ENCODE peak calls at places on chromosome 6, in five cellular contexts. J, H, D, N and M are unnamed samples.

GRCh38 chr6:167462913-167463312 is 138.0 kb downstream of the TTLL2 start:
- DNase-seq in J (no peak), H (no peak), D (no peak), N (no peak), M (no peak)

GRCh38 chr6:38417521-38417920 is 222.2 kb downstream of the BTBD9 start:
- DNase-seq in J (no peak), H (no peak), D (no peak), N (no peak), M (no peak)

GRCh38 chr6:38262041-38262440 is 377.7 kb downstream of the BTBD9 start:
- DNase-seq in J (no peak), H (peak; percentile 57), D (peak; percentile 57), N (no peak), M (peak; percentile 90)

GRCh38 chr6:29917843-29918242 is 24.5 kb upstream of the HLA-A start:
- DNase-seq in J (no peak), H (no peak), D (peak; percentile 14), N (no peak), M (no peak)

GRCh38 chr6:112468359-112468758 is 121.2 kb downstream of the RFPL4B start:
- DNase-seq in J (no peak), H (no peak), D (peak; percentile 6), N (no peak), M (no peak)

GRCh38 chr6:31792741-31793140 is 2.8 kb downstream of the VARS1 start:
- DNase-seq in J (peak; percentile 81), H (no peak), D (no peak), N (peak; percentile 38), M (no peak)

GRCh38 chr6:106119526-106119925 is 33.4 kb downstream of the PRDM1 start:
- DNase-seq in J (no peak), H (no peak), D (no peak), N (no peak), M (no peak)

GRCh38 chr6:3289664-3290055 is 30.9 kb downstream of the PSMG4 start:
- DNase-seq in J (no peak), H (no peak), D (no peak), N (no peak), M (no peak)

DNA sequence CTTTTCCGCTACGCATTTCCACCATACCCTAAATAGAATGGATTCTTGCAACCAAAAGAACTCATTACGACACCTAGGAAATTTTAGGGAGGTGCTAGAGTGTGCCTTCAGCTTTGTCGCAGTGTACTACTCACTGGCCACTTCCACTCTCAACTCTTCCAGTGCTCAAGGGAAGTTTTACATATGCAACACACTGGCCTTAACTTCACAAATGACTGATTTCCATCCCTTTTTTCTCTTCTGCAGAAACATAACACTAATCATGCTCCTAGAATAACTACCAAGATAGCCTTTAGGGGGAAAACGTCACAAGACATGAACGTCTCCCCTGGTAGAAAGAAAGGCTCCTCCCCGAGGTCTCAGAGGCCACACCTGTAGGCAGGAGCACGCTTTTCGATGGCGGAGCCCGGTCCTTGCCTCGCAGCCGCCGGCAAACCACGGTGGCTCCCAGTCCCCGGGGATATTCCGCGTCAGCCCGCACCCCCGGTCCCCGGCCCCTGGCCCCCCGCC is 584 bp downstream of the LYRM4 start:
- DNase-seq in J (peak; percentile 68), H (peak; percentile 81), D (peak; percentile 89), N (peak; percentile 81), M (peak; percentile 57)
- H3K79me2 ChIP-seq in J (peaks cover 55% of the 10 kb centered on the region), H (peaks cover 63% of the 10 kb centered on the region), D (peaks cover 81% of the 10 kb centered on the region), N (peaks cover 75% of the 10 kb centered on the region), M (peaks cover 23% of the 10 kb centered on the region)

GRCh38 chr6:130779658-130780033 is 47.6 kb upstream of the SMLR1 start:
- DNase-seq in J (no peak), H (no peak), D (no peak), N (no peak), M (no peak)

GRCh38 chr6:130781557-130781956 is 45.6 kb upstream of the SMLR1 start:
- DNase-seq in J (no peak), H (no peak), D (no peak), N (no peak), M (no peak)

GRCh38 chr6:130780137-130780536 is 47.1 kb upstream of the SMLR1 start:
- DNase-seq in J (no peak), H (no peak), D (no peak), N (no peak), M (no peak)

GRCh38 chr6:130776287-130776925 is 50.8 kb upstream of the SMLR1 start:
- DNase-seq in J (no peak), H (no peak), D (no peak), N (no peak), M (no peak)

GRCh38 chr6:130778946-130779657 is 48.1 kb upstream of the SMLR1 start:
- DNase-seq in J (no peak), H (no peak), D (no peak), N (no peak), M (no peak)
- TF ChIP-seq POLR2AphosphoS5 in J (no peak), H (no peak), D (no peak), N (no peak), M (no peak)

GRCh38 chr6:98944168-98944567 is 3.6 kb downstream of the FBXL4 start:
- DNase-seq in J (no peak), H (no peak), D (no peak), N (no peak), M (no peak)
- H3K79me2 ChIP-seq in J (peaks cover 77% of the 10 kb centered on the region), H (peaks cover 73% of the 10 kb centered on the region), D (peaks cover 75% of the 10 kb centered on the region), N (peaks cover 76% of the 10 kb centered on the region), M (peaks cover 22% of the 10 kb centered on the region)

GRCh38 chr6:73722318-73723060 is 26.5 kb downstream of the CD109 start:
- DNase-seq in J (no peak), H (no peak), D (no peak), N (no peak), M (peak; percentile 91)
- TF ChIP-seq POLR2AphosphoS5 in J (no peak), H (no peak), D (no peak), N (no peak), M (no peak)

GRCh38 chr6:70164556-70164955 is 138.3 kb downstream of the COL9A1 start:
- DNase-seq in J (no peak), H (peak; percentile 4), D (no peak), N (peak; percentile 45), M (no peak)
- H3K79me2 ChIP-seq in J (no peaks in the 10 kb centered on the region), H (no peaks in the 10 kb centered on the region), D (no peaks in the 10 kb centered on the region), N (no peaks in the 10 kb centered on the region), M (no peaks in the 10 kb centered on the region)

DNA sequence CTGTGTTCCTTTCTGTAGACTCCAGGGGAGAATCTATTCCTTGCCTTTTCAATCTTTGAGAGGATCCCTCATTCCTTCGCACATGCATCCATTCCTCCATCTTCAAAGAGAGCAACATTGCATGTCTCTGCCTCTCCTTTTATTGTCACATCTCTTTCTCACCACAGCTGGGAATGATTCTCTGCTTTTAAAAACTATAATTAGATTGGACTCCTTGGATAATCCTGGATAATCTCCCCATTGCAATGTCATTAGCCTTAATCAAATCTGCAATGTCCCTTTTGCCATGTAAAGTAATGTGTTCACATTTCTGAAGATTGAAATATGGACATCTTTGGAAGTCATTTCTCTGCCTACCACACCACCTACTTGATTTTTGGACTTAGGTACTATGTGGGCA is 750.1 kb downstream of the COL12A1 start:
- DNase-seq in J (no peak), H (no peak), D (no peak), N (no peak), M (no peak)
- TF ChIP-seq POLR2AphosphoS5 in J (no peak), H (no peak), D (no peak), N (no peak), M (no peak)